ENCODE peak calls at places on chromosomes 16 and 17, in ten cellular contexts. R is left ventricle myocardium inferior, A is endothelial cell of umbilical vein, V is tibial nerve, B is cardiac muscle cell, J is stomach, Q is adrenal gland, O is prostate gland, N is body of pancreas, T is ascending aorta. G is an unnamed sample.

GRCh38 chr17:17757391-17757791 is 76.1 kb downstream of the RAI1 start:
- DNase-seq in R (no peak), A (no peak), V (no peak), B (no peak), J (no peak), Q (no peak), O (no peak), N (no peak), T (no peak), G (no peak)

GRCh38 chr17:48596735-48597491 is 3.3 kb upstream of the HOXB5 start:
- DNase-seq in R (no peak), A (no peak), V (no peak), B (no peak), J (no peak), Q (no peak), O (no peak), N (no peak), T (no peak), G (no peak)

GRCh38 chr17:82752371-82753200 is 721 bp downstream of the TBCD start:
- DNase-seq in R (no peak), A (peak), V (no peak), B (peak), J (no peak), Q (peak), O (no peak), N (no peak), T (no peak), G (no peak)

GRCh38 chr17:10166181-10166935 is 32.0 kb downstream of the GAS7 start:
- DNase-seq in R (no peak), A (no peak), V (no peak), B (no peak), J (no peak), Q (no peak), O (no peak), N (no peak), T (no peak), G (no peak)

GRCh38 chr16:83606486-83607030 is 201.2 kb upstream of the HSBP1 start:
- DNase-seq in R (no peak), A (no peak), V (no peak), B (no peak), J (no peak), Q (no peak), O (no peak), N (no peak), T (no peak), G (no peak)

GRCh38 chr16:65384441-65384840 is 262.6 kb upstream of the CDH11 start:
- DNase-seq in R (no peak), A (peak), V (no peak), B (peak), J (no peak), Q (no peak), O (no peak), N (no peak), T (no peak), G (no peak)

GRCh38 chr16:10312784-10313724 is 72.8 kb upstream of the ATF7IP2 start:
- DNase-seq in R (no peak), A (no peak), V (no peak), B (no peak), J (peak), Q (no peak), O (no peak), N (no peak), T (no peak), G (peak)

GRCh38 chr17:41052594-41052993 is 2.4 kb downstream of the KRTAP2-2 start:
- DNase-seq in R (no peak), A (no peak), V (no peak), B (no peak), J (no peak), Q (no peak), O (no peak), N (no peak), T (no peak), G (no peak)

GRCh38 chr17:60148300-60148838 is 1.4 kb upstream of the CA4 start:
- DNase-seq in R (no peak), A (no peak), V (no peak), B (no peak), J (no peak), Q (no peak), O (no peak), N (no peak), T (no peak), G (no peak)

GRCh38 chr17:29972277-29972676 is 30.8 kb downstream of the EFCAB5 start:
- DNase-seq in R (no peak), A (no peak), V (no peak), B (no peak), J (no peak), Q (no peak), O (no peak), N (no peak), T (no peak), G (no peak)

GRCh38 chr17:14301279-14301760 is 439 bp downstream of the HS3ST3B1 start:
- DNase-seq in R (peak), A (no peak), V (no peak), B (no peak), J (peak), Q (no peak), O (no peak), N (no peak), T (no peak), G (no peak)

GRCh38 chr17:47934856-47935255 is 6.5 kb upstream of the PNPO start:
- DNase-seq in R (no peak), A (no peak), V (no peak), B (no peak), J (no peak), Q (no peak), O (no peak), N (no peak), T (no peak), G (no peak)

GRCh38 chr16:88669986-88670385 is 7.1 kb upstream of the MVD start:
- DNase-seq in R (no peak), A (no peak), V (no peak), B (no peak), J (no peak), Q (no peak), O (no peak), N (no peak), T (no peak), G (no peak)

DNA sequence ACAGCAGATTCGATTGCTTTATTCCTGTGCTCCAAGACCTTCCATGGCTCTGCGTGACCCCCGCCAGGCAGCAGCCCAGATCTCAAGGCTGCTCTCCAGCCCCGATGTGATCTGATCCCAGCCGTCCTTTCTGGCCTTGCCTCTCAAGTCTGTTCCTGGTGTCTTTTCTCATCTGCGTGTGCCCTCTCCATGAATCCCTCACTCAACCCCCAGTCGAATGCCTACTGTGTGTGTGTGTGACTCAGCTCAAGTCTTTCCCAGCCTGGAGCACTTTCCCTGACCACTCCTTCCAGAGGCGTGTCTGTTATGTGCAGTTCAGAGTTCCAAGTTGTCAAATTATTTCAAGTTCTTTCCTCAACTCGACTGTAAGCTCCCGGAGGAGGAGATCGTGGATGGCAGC is 64.0 kb downstream of the MRM1 start:
- DNase-seq in R (no peak), A (no peak), V (no peak), B (no peak), J (no peak), Q (no peak), O (no peak), N (no peak), T (no peak), G (no peak)
- H3K4me3 ChIP-seq in R (no peak), A (no peak), V (no peak), B (no peak), J (no peak), Q (no peak), O (no peak), N (no peak), T (no peak), G (no peak)

DNA sequence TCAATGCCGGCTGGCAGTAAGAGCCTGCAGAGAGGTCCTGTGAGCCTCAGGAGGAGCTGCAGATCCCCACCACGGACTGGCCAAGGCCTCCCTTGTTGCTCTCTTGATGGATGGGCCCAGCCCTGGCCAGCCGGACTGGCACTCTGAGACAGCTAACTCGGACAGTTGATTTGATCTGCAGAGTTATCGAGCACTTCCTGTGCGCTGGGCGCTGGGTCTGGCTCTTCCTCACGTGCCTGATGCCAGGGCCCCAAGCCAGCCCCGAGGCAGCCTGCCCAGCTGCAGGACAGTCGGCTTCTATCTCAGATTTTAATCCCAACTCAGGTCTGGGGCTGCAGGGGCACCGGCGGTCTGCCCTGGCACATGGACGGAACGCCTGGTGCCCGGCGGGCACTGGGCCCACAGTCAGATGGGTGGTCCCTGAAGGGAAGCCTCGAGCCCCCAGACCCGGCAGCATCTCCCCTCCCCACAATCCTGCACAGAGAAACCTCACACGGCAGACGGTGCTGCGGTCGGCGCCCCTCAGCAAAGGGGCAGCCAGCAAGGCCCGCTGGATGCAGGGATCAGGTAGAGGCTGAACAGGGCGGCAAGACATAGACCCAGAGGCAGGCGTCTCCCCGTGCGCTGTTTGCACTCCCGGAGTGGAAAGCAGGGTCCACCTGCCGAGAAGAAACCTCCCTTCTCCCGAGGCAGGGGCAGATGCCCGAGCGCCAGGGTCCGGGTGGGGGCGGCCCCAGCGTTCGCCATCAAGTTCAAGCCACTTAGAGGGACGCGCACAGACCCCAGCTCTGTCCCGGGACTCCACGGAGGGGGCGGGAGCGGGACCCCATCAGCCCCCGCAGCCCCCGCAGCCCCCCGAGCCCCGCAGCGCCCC is 34.0 kb downstream of the TIMM22 start:
- DNase-seq in R (peak), A (no peak), V (peak), B (no peak), J (no peak), Q (peak), O (peak), N (no peak), T (no peak), G (no peak)
- TF ChIP-seq CTCF in R (no peak), A (no peak), V (no peak), B (no peak), J (no peak), Q (no peak), O (no peak), N (no peak), T (no peak), G (no peak)

GRCh38 chr17:42618442-42619150 is 9.1 kb downstream of the TUBG1 start:
- DNase-seq in R (peak), A (no peak), V (no peak), B (no peak), J (peak), Q (peak), O (peak), N (peak), T (no peak), G (peak)
- H3K4me3 ChIP-seq in R (peak), A (no peak), V (no peak), B (no peak), J (no peak), Q (no peak), O (no peak), N (no peak), T (no peak), G (peak)

GRCh38 chr16:1184980-1185379 is 32.1 kb downstream of the CACNA1H start:
- DNase-seq in R (no peak), A (no peak), V (no peak), B (no peak), J (no peak), Q (no peak), O (no peak), N (no peak), T (no peak), G (no peak)

GRCh38 chr16:1183235-1183907 is 30.5 kb downstream of the CACNA1H start:
- DNase-seq in R (peak), A (peak), V (no peak), B (peak), J (no peak), Q (peak), O (no peak), N (no peak), T (no peak), G (no peak)

GRCh38 chr16:1184156-1184868 is 31.4 kb downstream of the CACNA1H start:
- DNase-seq in R (no peak), A (no peak), V (no peak), B (no peak), J (no peak), Q (no peak), O (no peak), N (no peak), T (no peak), G (no peak)

GRCh38 chr16:1180772-1181714 is 28.1 kb downstream of the CACNA1H start:
- DNase-seq in R (peak), A (no peak), V (no peak), B (no peak), J (no peak), Q (no peak), O (no peak), N (no peak), T (peak), G (no peak)

GRCh38 chr16:1181715-1182671 is 29.1 kb downstream of the CACNA1H start:
- DNase-seq in R (peak), A (peak), V (no peak), B (peak), J (peak), Q (peak), O (no peak), N (peak), T (peak), G (no peak)
- TF ChIP-seq CTCF in R (no peak), A (no peak), V (no peak), B (no peak), J (no peak), Q (no peak), O (no peak), N (no peak), T (no peak), G (no peak)

DNA sequence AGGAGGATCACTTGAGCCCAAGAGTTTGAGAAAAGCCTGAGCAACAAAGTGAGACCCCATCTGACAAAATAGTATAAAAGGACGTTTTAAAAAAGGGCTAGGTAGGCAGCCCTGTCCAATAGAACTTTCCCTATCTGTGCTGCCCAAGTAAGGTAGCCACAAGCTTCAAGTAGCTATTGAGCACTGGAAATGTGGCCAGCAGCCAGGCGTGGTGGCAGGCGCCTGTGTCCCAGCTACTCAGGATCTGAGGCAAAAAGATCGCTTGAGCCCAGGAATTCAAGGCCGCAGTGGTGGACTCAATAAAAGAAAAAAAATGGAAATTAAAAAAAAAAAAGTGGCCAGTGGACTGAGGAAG is 1.5 kb upstream of the NQO1 start:
- DNase-seq in R (peak), A (no peak), V (no peak), B (no peak), J (peak), Q (peak), O (no peak), N (no peak), T (no peak), G (no peak)
- H3K4me3 ChIP-seq in R (peak), A (no peak), V (no peak), B (no peak), J (peak), Q (no peak), O (no peak), N (no peak), T (no peak), G (no peak)

GRCh38 chr17:36147601-36148000 is 28.8 kb downstream of the TBC1D3B start:
- DNase-seq in R (no peak), A (no peak), V (no peak), B (no peak), J (no peak), Q (no peak), O (no peak), N (no peak), T (no peak), G (no peak)

GRCh38 chr17:36148559-36149295 is 27.7 kb downstream of the TBC1D3B start:
- DNase-seq in R (peak), A (peak), V (peak), B (peak), J (peak), Q (peak), O (peak), N (peak), T (peak), G (peak)

GRCh38 chr17:36151891-36152638 is 24.4 kb downstream of the TBC1D3B start:
- DNase-seq in R (no peak), A (no peak), V (no peak), B (no peak), J (no peak), Q (no peak), O (no peak), N (no peak), T (no peak), G (no peak)

GRCh38 chr17:36152639-36153120 is 23.8 kb downstream of the TBC1D3B start:
- DNase-seq in R (no peak), A (no peak), V (no peak), B (peak), J (no peak), Q (no peak), O (no peak), N (no peak), T (no peak), G (no peak)

GRCh38 chr17:36149296-36149820 is 27.1 kb downstream of the TBC1D3B start:
- DNase-seq in R (peak), A (no peak), V (peak), B (peak), J (no peak), Q (no peak), O (no peak), N (peak), T (peak), G (no peak)
- TF ChIP-seq CTCF in R (no peak), A (no peak), V (no peak), B (no peak), J (peak), Q (no peak), O (no peak), N (no peak), T (no peak), G (no peak)

GRCh38 chr16:27333549-27333948 is 19.8 kb downstream of the IL4R start:
- DNase-seq in R (no peak), A (no peak), V (no peak), B (no peak), J (no peak), Q (no peak), O (no peak), N (no peak), T (no peak), G (no peak)

GRCh38 chr16:27332105-27332504 is 18.3 kb downstream of the IL4R start:
- DNase-seq in R (no peak), A (peak), V (no peak), B (peak), J (no peak), Q (no peak), O (no peak), N (no peak), T (no peak), G (no peak)

GRCh38 chr16:27334192-27334764 is 20.5 kb downstream of the IL4R start:
- DNase-seq in R (no peak), A (no peak), V (no peak), B (no peak), J (no peak), Q (no peak), O (no peak), N (no peak), T (no peak), G (no peak)

GRCh38 chr16:27334874-27335273 is 21.1 kb downstream of the IL4R start:
- DNase-seq in R (no peak), A (no peak), V (no peak), B (no peak), J (no peak), Q (no peak), O (no peak), N (no peak), T (no peak), G (no peak)

GRCh38 chr16:27333104-27333503 is 19.3 kb downstream of the IL4R start:
- DNase-seq in R (no peak), A (no peak), V (no peak), B (no peak), J (no peak), Q (no peak), O (no peak), N (no peak), T (no peak), G (no peak)
- H3K4me3 ChIP-seq in R (no peak), A (no peak), V (no peak), B (no peak), J (no peak), Q (no peak), O (no peak), N (no peak), T (no peak), G (no peak)

GRCh38 chr17:32006957-32007462 is at the start of gene LRRC37B:
- DNase-seq in R (peak), A (peak), V (peak), B (peak), J (peak), Q (peak), O (peak), N (peak), T (peak), G (peak)

GRCh38 chr17:32009262-32009542 is 2.0 kb downstream of the LRRC37B start:
- DNase-seq in R (no peak), A (no peak), V (no peak), B (no peak), J (no peak), Q (no peak), O (no peak), N (no peak), T (no peak), G (no peak)

GRCh38 chr17:32010114-32010513 is 2.9 kb downstream of the LRRC37B start:
- DNase-seq in R (no peak), A (no peak), V (no peak), B (no peak), J (no peak), Q (no peak), O (no peak), N (no peak), T (no peak), G (no peak)

DNA sequence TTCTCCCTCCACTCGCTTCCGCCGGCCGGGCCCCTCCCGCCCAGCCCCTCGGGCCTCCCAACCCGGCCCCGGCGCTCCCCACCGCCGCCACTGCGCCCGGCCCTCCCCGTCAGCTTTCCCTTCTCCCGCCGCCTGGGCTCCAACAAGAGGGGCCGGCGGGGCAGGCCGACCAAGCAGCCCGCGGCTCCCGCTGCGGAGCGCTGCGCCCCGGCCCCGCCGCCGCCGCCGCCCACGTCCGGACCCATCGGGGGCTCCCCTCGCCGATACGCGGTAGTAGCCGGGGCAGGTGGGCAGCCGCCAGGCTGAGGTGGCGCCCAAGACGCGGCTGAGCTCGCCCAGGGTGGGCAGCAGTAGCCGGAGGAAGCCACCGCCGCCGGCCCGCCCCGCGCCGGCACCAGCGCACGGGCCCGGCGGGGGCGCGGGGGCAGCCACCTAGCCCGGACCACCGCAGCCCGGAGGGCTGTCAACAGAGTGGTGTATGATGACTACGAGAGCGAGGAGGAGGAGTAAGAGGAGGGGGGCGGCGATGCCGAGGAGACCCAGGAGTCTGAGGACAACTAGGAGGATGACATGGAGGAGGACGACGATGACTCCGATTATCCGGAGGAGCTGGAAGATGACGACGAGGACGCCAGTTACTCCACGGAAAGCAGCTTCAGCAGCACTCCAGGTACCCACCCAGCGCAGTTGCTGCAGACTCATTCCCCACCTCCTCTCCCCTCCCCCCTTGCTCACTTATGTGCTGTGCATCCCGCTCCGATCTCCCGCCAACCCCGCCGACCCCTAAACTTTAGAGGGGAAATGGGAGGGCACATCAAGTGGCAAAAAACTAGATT is 498 bp downstream of the LRRC37B start:
- DNase-seq in R (no peak), A (peak), V (no peak), B (peak), J (no peak), Q (peak), O (peak), N (peak), T (no peak), G (no peak)
- TF ChIP-seq CTCF in R (no peak), A (no peak), V (no peak), B (no peak), J (peak), Q (no peak), O (no peak), N (no peak), T (no peak), G (no peak)

GRCh38 chr16:47858333-47859067 is 297.3 kb downstream of the ABCC12 start:
- DNase-seq in R (no peak), A (no peak), V (no peak), B (no peak), J (no peak), Q (no peak), O (no peak), N (no peak), T (no peak), G (no peak)
- H3K4me3 ChIP-seq in R (no peak), A (no peak), V (no peak), B (no peak), J (no peak), Q (no peak), O (no peak), N (no peak), T (no peak), G (no peak)

G was measured in GM12864.